ENCODE peak calls at places on chromosomes 7 and 10, in seven cellular contexts. T is heart right ventricle, H is B cell, W is cardiac fibroblast, C is GM23338, N is MM.1S, Q is HepG2. B is an unnamed sample.

GRCh38 chr7:104966022-104966421 is 48.0 kb upstream of the KMT2E start:
- DNase-seq in H (no peak), N (no peak), T (no peak), W (no peak), Q (no peak), C (no peak), B (no peak)

GRCh38 chr10:80280071-80280800 is 9.2 kb downstream of the MAT1A start:
- DNase-seq in N (no peak), T (no peak), Q (no peak), W (no peak), H (no peak), C (no peak), B (no peak)

GRCh38 chr10:77328272-77328816 is 309.3 kb downstream of the KCNMA1 start:
- DNase-seq in Q (peak), T (no peak), W (peak), H (no peak), C (peak), N (peak), B (no peak)

GRCh38 chr7:12715372-12716133 is 28.1 kb downstream of the ARL4A start:
- DNase-seq in H (no peak), W (peak), C (peak), Q (peak), T (peak), N (no peak), B (no peak)

GRCh38 chr10:16993186-16993585 is 136.4 kb downstream of the CUBN start:
- DNase-seq in H (no peak), W (no peak), N (no peak), C (no peak), Q (no peak), T (no peak), B (no peak)

GRCh38 chr7:145106001-145106400 is 270.1 kb upstream of the TPK1 start:
- DNase-seq in H (no peak), N (no peak), T (no peak), Q (no peak), W (peak), C (no peak), B (no peak)

GRCh38 chr7:116687801-116688201 is 15.8 kb downstream of the MET start:
- DNase-seq in H (no peak), Q (peak), W (peak), C (peak), N (no peak), T (no peak), B (no peak)

GRCh38 chr10:112811741-112812551 is 138.1 kb upstream of the TCF7L2 start:
- DNase-seq in C (peak), N (no peak), T (no peak), Q (peak), W (peak), H (no peak), B (no peak)

GRCh38 chr10:131200856-131201470 is 110.6 kb downstream of the TCERG1L start:
- DNase-seq in Q (no peak), W (no peak), N (no peak), C (no peak), H (no peak), T (no peak), B (no peak)

GRCh38 chr7:94374231-94374630 is 20.5 kb upstream of the COL1A2 start:
- DNase-seq in H (no peak), T (peak), N (no peak), C (peak), W (peak), Q (no peak), B (peak)

GRCh38 chr10:510415-510881 is 179.0 kb downstream of the DIP2C start:
- DNase-seq in T (no peak), C (no peak), H (no peak), N (peak), Q (no peak), W (peak), B (peak)

GRCh38 chr7:41316410-41316809 is 386.5 kb downstream of the INHBA start:
- DNase-seq in Q (peak), N (no peak), W (no peak), C (no peak), H (no peak), T (no peak), B (no peak)

GRCh38 chr10:15106352-15107013 is 9.3 kb downstream of the RPP38 start:
- DNase-seq in N (peak), Q (peak), H (peak), W (peak), C (peak), T (peak), B (no peak)

GRCh38 chr7:136687693-136688322 is 180.6 kb upstream of the CHRM2 start:
- DNase-seq in C (peak), T (no peak), Q (peak), H (no peak), W (peak), N (peak), B (no peak)

GRCh38 chr10:128843972-128844371 is 623.1 kb upstream of the MGMT start:
- DNase-seq in Q (no peak), N (peak), C (peak), W (peak), T (no peak), H (no peak), B (no peak)

GRCh38 chr7:36625247-36625646 is 99.0 kb downstream of the AOAH start:
- DNase-seq in N (no peak), W (no peak), T (no peak), H (no peak), Q (no peak), C (no peak), B (no peak)

GRCh38 chr7:137696376-137696775 is 150.4 kb downstream of the DGKI start:
- DNase-seq in Q (no peak), C (no peak), H (no peak), N (no peak), W (peak), T (no peak), B (no peak)

GRCh38 chr10:78520737-78521430 is 487.2 kb downstream of the RPS24 start:
- DNase-seq in Q (peak), W (peak), N (no peak), C (peak), T (no peak), H (no peak), B (no peak)

GRCh38 chr10:19701427-19702052 is 114.7 kb upstream of the PLXDC2 start:
- DNase-seq in C (no peak), H (no peak), Q (no peak), W (no peak), T (no peak), N (no peak), B (no peak)

GRCh38 chr7:120725376-120726039 is 132.4 kb downstream of the TSPAN12 start:
- DNase-seq in T (no peak), H (no peak), W (peak), N (peak), Q (peak), C (peak), B (no peak)

GRCh38 chr7:12244694-12245093 is 33.6 kb downstream of the TMEM106B start:
- DNase-seq in T (no peak), W (no peak), H (no peak), Q (no peak), C (no peak), N (no peak), B (no peak)

GRCh38 chr7:13639416-13639815 is 350.1 kb downstream of the ETV1 start:
- DNase-seq in N (no peak), W (no peak), C (no peak), T (no peak), Q (no peak), H (no peak), B (no peak)

GRCh38 chr10:80513106-80513505 is 24.6 kb upstream of the SH2D4B start:
- DNase-seq in W (no peak), H (no peak), Q (no peak), C (no peak), N (no peak), T (no peak), B (no peak)

GRCh38 chr10:84213076-84213475 is 12.3 kb downstream of the LRIT2 start:
- DNase-seq in H (no peak), T (no peak), C (no peak), N (no peak), Q (no peak), W (no peak), B (no peak)

GRCh38 chr7:132500727-132501410 is 75.4 kb downstream of the PLXNA4 start:
- DNase-seq in W (peak), T (peak), N (no peak), Q (no peak), C (peak), H (no peak), B (no peak)

GRCh38 chr10:8677642-8678041 is 623.2 kb downstream of the GATA3 start:
- DNase-seq in W (no peak), H (no peak), C (no peak), T (no peak), Q (no peak), N (no peak), B (no peak)

GRCh38 chr7:129083525-129083924 is 28.6 kb upstream of the TNPO3 start:
- DNase-seq in N (no peak), Q (no peak), H (no peak), C (no peak), W (no peak), T (no peak), B (no peak)

GRCh38 chr7:136009488-136010079 is 32.4 kb upstream of the MTPN start:
- DNase-seq in C (peak), N (peak), W (peak), Q (peak), H (peak), T (no peak), B (no peak)

GRCh38 chr7:107255602-107256001 is 86.8 kb downstream of the HBP1 start:
- DNase-seq in Q (no peak), W (no peak), N (no peak), T (no peak), H (no peak), C (no peak), B (no peak)

GRCh38 chr7:52540041-52540440 is 495.4 kb upstream of the POM121L12 start:
- DNase-seq in W (no peak), C (no peak), T (no peak), H (no peak), Q (no peak), N (no peak), B (no peak)

GRCh38 chr10:101050206-101051069 is 11.4 kb upstream of the KAZALD1 start:
- DNase-seq in T (peak), N (peak), H (peak), C (peak), W (peak), Q (peak), B (no peak)

GRCh38 chr10:73229567-73229966 is 17.5 kb downstream of the DNAJC9 start:
- DNase-seq in H (no peak), Q (no peak), T (no peak), C (no peak), N (no peak), W (no peak), B (no peak)

GRCh38 chr10:132111121-132111731 is 45.5 kb downstream of the JAKMIP3 start:
- DNase-seq in Q (no peak), N (no peak), T (no peak), W (no peak), C (no peak), H (no peak), B (peak)

GRCh38 chr7:5043661-5044060 is 2.0 kb upstream of the RBAK start:
- DNase-seq in T (no peak), C (no peak), H (no peak), N (no peak), Q (no peak), W (no peak), B (no peak)

DNA sequence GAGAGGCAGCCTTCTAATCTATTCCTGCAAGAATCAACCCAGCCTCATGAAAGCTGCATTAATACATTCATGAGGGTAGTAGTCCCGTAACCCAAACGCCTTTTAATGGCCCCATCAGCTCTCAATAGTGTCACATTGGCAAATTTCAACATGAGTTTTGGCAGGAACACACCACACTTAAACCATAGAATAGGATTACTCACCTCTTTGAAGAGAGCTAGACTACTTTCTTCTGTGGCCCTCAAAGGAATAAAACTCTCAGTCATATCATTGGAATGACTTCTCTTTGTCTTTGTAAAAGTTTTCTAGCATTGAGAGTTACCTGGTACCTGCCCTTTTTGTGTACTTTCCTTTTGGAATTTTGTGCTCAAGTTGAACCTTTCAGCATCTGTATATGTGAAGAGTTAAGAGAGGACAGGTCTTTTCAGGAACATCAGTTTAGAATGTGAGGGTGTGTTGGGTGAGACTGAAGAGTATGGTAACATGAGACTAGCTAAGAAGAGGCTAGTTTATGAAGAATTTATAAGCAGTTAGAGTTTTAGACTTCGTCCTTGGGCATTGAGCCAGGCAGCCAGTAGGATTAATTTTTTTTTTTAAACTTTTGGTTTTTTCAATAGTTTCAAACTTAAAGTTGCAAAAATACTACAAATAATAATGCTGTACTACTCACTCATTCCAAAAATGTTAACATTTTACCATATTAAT is 92.6 kb downstream of the MLLT10 start:
- DNase-seq in T (no peak), C (no peak), N (no peak), Q (no peak), W (no peak), H (no peak), B (no peak)
- TF ChIP-seq CTCF in T (no peak), C (no peak), N (no peak), Q (no peak), W (no peak), H (no peak), B (no peak)

DNA sequence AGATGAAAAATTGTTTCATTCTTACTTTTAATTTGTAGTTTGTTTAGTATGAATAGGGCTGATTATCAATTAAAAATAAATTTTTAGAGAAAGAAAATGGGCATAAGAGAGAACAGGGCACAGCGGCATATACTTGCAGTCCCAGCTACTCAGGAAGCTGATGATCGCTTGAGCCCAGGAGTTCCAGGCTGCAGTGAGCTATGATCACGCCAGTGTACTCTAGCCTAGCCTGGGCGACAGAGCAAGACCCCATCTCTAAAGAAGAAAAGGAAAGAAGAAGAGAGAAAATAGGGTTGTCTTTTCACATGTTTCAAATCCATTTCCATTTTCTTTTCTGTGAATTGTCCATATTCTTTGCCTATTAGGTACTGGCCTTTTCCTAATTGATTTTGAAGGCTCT is 8.0 kb downstream of the SMURF1 start:
- DNase-seq in T (no peak), W (no peak), H (no peak), Q (no peak), C (no peak), N (no peak), B (no peak)
- TF ChIP-seq CTCF in T (no peak), W (no peak), H (no peak), Q (no peak), C (no peak), N (no peak), B (no peak)

DNA sequence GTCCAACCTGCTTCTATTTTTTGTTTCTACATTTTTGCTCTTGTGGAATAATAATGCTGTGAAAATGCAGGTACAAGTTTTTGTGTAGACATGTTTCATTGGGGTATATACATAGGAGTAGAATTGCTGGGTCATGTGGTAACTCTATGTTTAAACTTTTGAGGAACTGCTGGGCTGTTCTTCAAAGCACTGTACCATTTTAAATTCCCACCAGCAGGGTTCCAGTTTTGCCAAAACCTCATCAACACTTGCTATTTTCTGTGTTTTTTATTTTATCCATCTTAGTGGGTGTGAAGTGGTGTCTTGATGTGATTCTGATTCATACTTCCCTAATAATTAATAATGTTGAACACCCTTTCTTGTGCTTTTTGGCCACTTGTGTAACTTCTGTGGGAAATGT is 138.6 kb downstream of the RGS10 start:
- DNase-seq in N (no peak), W (no peak), H (no peak), T (no peak), C (no peak), Q (no peak), B (no peak)
- TF ChIP-seq CTCF in N (no peak), W (no peak), H (no peak), T (no peak), C (no peak), Q (no peak), B (peak)

DNA sequence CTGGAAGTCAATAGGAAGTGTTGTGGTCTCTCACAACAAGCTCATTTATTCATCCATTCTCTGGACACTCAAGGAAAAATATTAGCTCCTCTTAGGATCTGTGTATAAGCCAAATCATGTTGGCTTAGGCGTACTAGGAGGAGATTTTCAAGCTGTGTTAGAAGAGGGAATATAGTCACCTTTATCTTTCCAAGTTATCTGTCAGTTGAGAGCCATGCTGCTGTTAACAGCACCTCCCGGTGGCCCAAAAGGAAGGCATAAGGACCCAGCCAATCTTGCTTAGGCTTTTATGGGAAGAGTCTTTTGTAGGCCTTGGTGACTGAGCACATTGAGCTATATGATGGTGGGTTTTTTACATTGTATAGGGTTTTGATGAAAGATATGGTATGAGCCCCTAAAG is 220.0 kb downstream of the LRMDA start:
- DNase-seq in N (peak), W (no peak), T (no peak), H (no peak), C (peak), Q (peak), B (no peak)
- TF ChIP-seq CTCF in N (peak), W (peak), T (no peak), H (no peak), C (peak), Q (peak), B (no peak)

GRCh38 chr7:70480913-70481579 is 650.9 kb upstream of the GALNT17 start:
- DNase-seq in C (no peak), Q (no peak), N (no peak), H (no peak), W (no peak), T (no peak), B (no peak)
- TF ChIP-seq CTCF in C (no peak), Q (no peak), N (no peak), H (no peak), W (no peak), T (no peak), B (no peak)

GRCh38 chr10:20712766-20713165 is 184.3 kb downstream of the NEBL start:
- DNase-seq in H (no peak), Q (no peak), N (no peak), T (no peak), C (peak), W (no peak), B (no peak)

GRCh38 chr10:20713420-20713819 is 183.7 kb downstream of the NEBL start:
- DNase-seq in T (no peak), W (no peak), N (no peak), C (no peak), H (no peak), Q (no peak), B (no peak)

GRCh38 chr10:20709708-20710107 is 187.4 kb downstream of the NEBL start:
- DNase-seq in N (no peak), C (no peak), W (no peak), Q (no peak), T (no peak), H (no peak), B (no peak)

GRCh38 chr10:20714518-20714917 is 182.6 kb downstream of the NEBL start:
- DNase-seq in C (no peak), Q (no peak), W (no peak), H (no peak), N (no peak), T (no peak), B (no peak)

DNA sequence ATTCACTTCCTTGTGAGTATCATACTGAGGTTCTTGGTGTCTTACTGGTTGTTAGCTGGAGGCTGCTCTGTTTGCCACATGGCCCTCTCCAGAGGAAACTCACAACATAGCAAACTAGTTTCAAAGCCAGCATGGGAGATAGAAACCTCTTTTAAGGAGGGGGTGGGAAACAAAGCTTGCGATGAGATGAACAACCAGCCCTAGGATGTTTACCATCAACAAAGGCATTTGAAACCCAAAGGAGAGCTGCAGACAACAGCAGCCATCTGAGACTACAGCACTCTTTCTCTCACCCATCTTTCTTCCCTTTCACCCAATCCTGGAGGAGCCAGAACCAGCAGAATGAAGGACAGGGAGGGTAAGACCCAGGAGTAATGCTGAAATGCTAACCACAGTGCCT is 182.1 kb downstream of the NEBL start:
- DNase-seq in T (no peak), Q (no peak), W (no peak), C (peak), H (no peak), N (no peak), B (no peak)
- TF ChIP-seq CTCF in T (no peak), Q (no peak), W (no peak), C (no peak), H (no peak), N (no peak), B (peak)

GRCh38 chr10:126391162-126391880 is 3.0 kb upstream of the ADAM12 start:
- DNase-seq in C (no peak), N (no peak), H (no peak), W (peak), Q (no peak), T (no peak), B (no peak)
- TF ChIP-seq CTCF in C (no peak), N (no peak), H (no peak), W (no peak), Q (no peak), T (no peak), B (no peak)

GRCh38 chr10:4346257-4346656 is 479.8 kb upstream of the AKR1E2 start:
- DNase-seq in T (no peak), Q (no peak), N (no peak), C (no peak), H (no peak), W (peak), B (no peak)

GRCh38 chr10:4345842-4346241 is 480.2 kb upstream of the AKR1E2 start:
- DNase-seq in C (no peak), W (no peak), H (no peak), N (no peak), T (no peak), Q (no peak), B (no peak)

GRCh38 chr10:4343798-4344370 is 482.1 kb upstream of the AKR1E2 start:
- DNase-seq in N (no peak), Q (no peak), W (peak), H (no peak), T (no peak), C (no peak), B (no peak)

GRCh38 chr10:4343091-4343490 is 482.9 kb upstream of the AKR1E2 start:
- DNase-seq in C (no peak), N (no peak), H (no peak), W (no peak), T (no peak), Q (no peak), B (no peak)

GRCh38 chr10:4344544-4344994 is 481.4 kb upstream of the AKR1E2 start:
- DNase-seq in Q (no peak), H (no peak), N (no peak), W (peak), C (peak), T (peak), B (no peak)
- TF ChIP-seq CTCF in Q (no peak), H (no peak), N (no peak), W (peak), C (no peak), T (no peak), B (peak)

GRCh38 chr10:124536496-124537050 is 75.0 kb downstream of the LHPP start:
- DNase-seq in C (peak), H (no peak), N (no peak), T (no peak), W (no peak), Q (no peak), B (no peak)
- TF ChIP-seq CTCF in C (no peak), H (no peak), N (no peak), T (no peak), W (no peak), Q (no peak), B (no peak)

B was measured in chondrocyte.